ENCODE peak calls at places on chromosomes 3 and 15, in nine cellular contexts. N is fibroblast of lung, W is psoas muscle, V is uterus, L is heart left ventricle, I is lower lobe of right lung, C is GM23338, E is GM23248, O is H9. F is an unnamed sample. For H3K4me1, the result is how much of the 10 kb centered on the place peaks cover.

GRCh38 chr15:50134524-50135024 is 15.5 kb upstream of the ATP8B4 start:
- DNase-seq in O (no peak), E (peak), L (no peak), C (no peak), I (no peak), V (no peak), W (no peak), N (peak), F (no peak)

GRCh38 chr3:72629191-72629611 is 219.0 kb downstream of the SHQ1 start:
- DNase-seq in I (no peak), W (no peak), L (no peak), E (no peak), C (no peak), O (no peak), N (peak), V (no peak), F (no peak)

GRCh38 chr15:34644061-34644460 is 60.6 kb upstream of the GOLGA8B start:
- DNase-seq in O (no peak), N (peak), V (no peak), L (no peak), C (no peak), E (peak), W (no peak), I (no peak), F (no peak)

GRCh38 chr15:57146394-57147140 is 228.1 kb downstream of the TCF12 start:
- DNase-seq in N (peak), L (no peak), V (no peak), W (no peak), E (peak), I (no peak), O (no peak), C (peak), F (no peak)

GRCh38 chr3:175456496-175456895 is 597.4 kb downstream of the NAALADL2 start:
- DNase-seq in E (peak), W (no peak), C (no peak), V (no peak), I (no peak), O (no peak), L (no peak), N (peak), F (no peak)

GRCh38 chr3:102593754-102594602 is 159.2 kb downstream of the ZPLD1 start:
- DNase-seq in W (no peak), L (no peak), E (no peak), N (peak), C (no peak), O (no peak), V (no peak), I (no peak), F (no peak)

GRCh38 chr3:98726084-98726483 is 37.1 kb upstream of the ST3GAL6 start:
- DNase-seq in C (no peak), V (no peak), I (no peak), N (peak), L (no peak), W (no peak), E (no peak), O (no peak), F (no peak)

GRCh38 chr15:66944121-66944520 is 121.3 kb upstream of the SMAD3 start:
- DNase-seq in L (no peak), O (no peak), V (no peak), E (no peak), I (no peak), N (no peak), W (no peak), C (peak), F (no peak)

GRCh38 chr3:115989927-115990326 is 366.6 kb downstream of the GAP43 start:
- DNase-seq in I (no peak), W (no peak), N (peak), V (no peak), L (no peak), E (peak), C (no peak), O (no peak), F (no peak)

GRCh38 chr3:128782282-128783146 is 56.5 kb downstream of the RAB7A start:
- DNase-seq in I (no peak), C (no peak), L (no peak), O (no peak), V (no peak), W (no peak), N (no peak), E (no peak), F (no peak)

GRCh38 chr3:105401254-105401653 is 34.5 kb downstream of the ALCAM start:
- DNase-seq in I (no peak), V (no peak), L (no peak), E (no peak), O (no peak), N (no peak), W (no peak), C (no peak), F (no peak)

GRCh38 chr3:56119575-56120349 is 348.5 kb downstream of the ERC2 start:
- DNase-seq in W (peak), I (no peak), L (no peak), N (peak), V (no peak), O (no peak), C (no peak), E (peak), F (peak)

GRCh38 chr15:56524915-56525314 is 60.0 kb upstream of the MNS1 start:
- DNase-seq in L (no peak), O (no peak), I (no peak), N (peak), E (peak), V (no peak), W (no peak), C (no peak), F (no peak)

GRCh38 chr15:93028632-93029612 is 60.1 kb downstream of the RGMA start:
- DNase-seq in N (peak), W (peak), L (peak), V (peak), O (no peak), E (peak), C (no peak), I (peak), F (peak)

GRCh38 chr3:151864423-151865101 is 8.9 kb upstream of the SUCNR1 start:
- DNase-seq in O (no peak), I (no peak), V (no peak), W (no peak), E (peak), L (no peak), C (no peak), N (peak), F (no peak)

GRCh38 chr3:77939726-77940125 is 899.8 kb downstream of the ROBO2 start:
- DNase-seq in W (no peak), N (peak), V (no peak), O (no peak), C (no peak), E (no peak), I (no peak), L (no peak), F (no peak)

GRCh38 chr3:183293966-183294365 is 40.9 kb downstream of the B3GNT5 start:
- DNase-seq in I (no peak), E (peak), C (no peak), O (no peak), V (no peak), W (no peak), L (no peak), N (no peak), F (no peak)
- H3K4me1 ChIP-seq in I (under half), E (under half), C (under half), O (under half), V (under half), W (under half), L (under half), N (under half), F (under half)

DNA sequence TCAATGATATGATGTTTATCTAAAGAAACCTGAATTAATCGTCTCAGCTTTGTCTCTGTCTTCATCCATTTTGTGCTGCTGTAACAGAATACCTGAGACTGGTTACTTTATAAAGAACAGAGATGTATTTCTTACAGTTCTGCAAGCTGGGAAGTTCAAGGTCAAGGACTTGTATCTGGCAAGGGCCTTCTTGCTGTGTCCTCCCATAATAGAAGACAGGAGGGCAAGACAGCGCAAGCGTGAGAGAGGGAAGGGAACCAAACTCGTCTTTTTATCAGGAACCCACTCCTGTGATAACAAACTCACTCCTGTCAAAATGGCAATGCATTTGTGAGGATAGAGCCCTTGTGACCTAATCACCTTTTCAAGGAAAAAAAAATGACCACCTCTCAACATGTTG is 131.5 kb downstream of the GHSR start:
- DNase-seq in V (no peak), W (no peak), O (no peak), C (no peak), I (no peak), E (no peak), L (no peak), N (no peak), F (no peak)
- H3K4me1 ChIP-seq in V (half or more), W (half or more), O (under half), C (under half), I (half or more), E (under half), L (half or more), N (under half), F (under half)

GRCh38 chr3:88137836-88138235 is 11.9 kb upstream of the C3orf38 start:
- DNase-seq in L (no peak), O (no peak), W (no peak), N (peak), I (no peak), E (peak), C (no peak), V (no peak), F (no peak)

GRCh38 chr3:88131695-88132094 is 18.1 kb upstream of the C3orf38 start:
- DNase-seq in C (no peak), W (no peak), I (no peak), N (peak), L (no peak), E (no peak), V (no peak), O (no peak), F (no peak)

GRCh38 chr3:88133711-88134263 is 16.0 kb upstream of the C3orf38 start:
- DNase-seq in E (no peak), V (no peak), W (no peak), L (no peak), O (no peak), C (no peak), I (no peak), N (no peak), F (no peak)

DNA sequence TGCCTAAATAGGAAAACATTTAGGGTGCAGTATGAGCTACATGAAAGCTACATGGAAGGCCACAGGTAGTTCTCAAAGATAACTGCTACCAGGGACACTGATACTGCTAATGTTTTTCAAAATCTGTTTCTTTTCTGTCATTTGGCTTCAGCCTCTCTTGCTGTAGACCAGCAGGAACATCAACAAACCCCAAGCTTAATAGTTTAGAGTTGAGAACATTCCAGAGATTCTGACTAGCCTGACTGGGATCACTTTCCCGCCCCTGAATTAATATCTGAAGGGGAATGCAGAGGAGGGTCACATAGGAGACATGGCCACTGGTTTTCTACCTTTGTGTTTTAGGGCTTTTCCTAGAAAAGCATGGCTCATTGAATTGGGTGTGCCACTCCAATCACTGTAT is 16.9 kb upstream of the C3orf38 start:
- DNase-seq in N (peak), O (no peak), V (no peak), C (no peak), L (no peak), E (no peak), W (no peak), I (no peak), F (no peak)
- H3K4me1 ChIP-seq in N (under half), O (under half), V (under half), C (under half), L (under half), E (under half), W (under half), I (under half), F (under half)

GRCh38 chr15:69013726-69014406 is 629 bp upstream of the NOX5 start:
- DNase-seq in N (no peak), W (no peak), V (no peak), C (no peak), L (no peak), E (no peak), I (no peak), O (no peak), F (no peak)

GRCh38 chr15:69012761-69013364 is 1.6 kb upstream of the NOX5 start:
- DNase-seq in V (no peak), I (no peak), N (no peak), W (no peak), O (no peak), L (no peak), E (no peak), C (no peak), F (no peak)

GRCh38 chr15:69016021-69016595 is 1.6 kb downstream of the NOX5 start:
- DNase-seq in C (no peak), W (no peak), V (no peak), O (no peak), E (no peak), N (no peak), L (no peak), I (no peak), F (no peak)

GRCh38 chr15:69015591-69015990 is 1.1 kb downstream of the NOX5 start:
- DNase-seq in W (no peak), N (no peak), L (no peak), C (no peak), V (no peak), I (no peak), E (no peak), O (no peak), F (no peak)

GRCh38 chr15:69014454-69014853 is at the start of gene NOX5:
- DNase-seq in V (no peak), I (no peak), W (no peak), O (no peak), L (no peak), N (no peak), C (no peak), E (peak), F (no peak)
- H3K4me1 ChIP-seq in V (under half), I (under half), W (under half), O (under half), L (under half), N (under half), C (under half), E (under half), F (under half)

GRCh38 chr15:85960381-85960780 is 119.3 kb upstream of the AGBL1 start:
- DNase-seq in W (no peak), V (no peak), O (no peak), C (no peak), L (no peak), E (no peak), N (no peak), I (no peak), F (no peak)
- H3K4me1 ChIP-seq in W (under half), V (under half), O (under half), C (under half), L (under half), E (under half), N (under half), I (under half), F (under half)

GRCh38 chr3:18630295-18630694 is 205.2 kb upstream of the SATB1 start:
- DNase-seq in N (no peak), I (no peak), V (no peak), L (no peak), W (no peak), C (no peak), O (no peak), E (no peak), F (no peak)

GRCh38 chr3:18623220-18623619 is 198.1 kb upstream of the SATB1 start:
- DNase-seq in O (no peak), N (no peak), I (no peak), E (no peak), C (no peak), V (no peak), L (no peak), W (no peak), F (no peak)

DNA sequence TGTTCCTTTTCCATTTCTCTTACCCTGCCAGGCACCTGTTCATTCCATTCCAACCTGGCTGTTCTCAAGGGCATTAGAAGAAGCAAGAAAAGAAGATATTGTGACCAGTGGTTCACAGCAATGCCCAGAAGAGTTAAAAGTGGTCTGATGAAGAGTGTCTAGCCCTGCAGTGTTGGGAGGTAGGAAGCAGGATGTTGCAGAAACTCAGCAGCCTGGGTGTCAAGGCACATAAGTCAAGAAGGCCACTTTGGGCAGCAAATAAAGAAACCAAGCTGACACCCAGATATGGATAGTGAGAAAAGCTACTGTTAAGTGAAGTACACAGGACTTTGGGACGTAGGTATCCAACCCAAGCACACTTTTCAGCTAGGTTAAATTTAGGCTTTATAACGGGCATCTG is 199.9 kb upstream of the SATB1 start:
- DNase-seq in L (no peak), W (no peak), C (no peak), I (no peak), N (no peak), O (no peak), V (no peak), E (no peak), F (no peak)
- H3K4me1 ChIP-seq in L (under half), W (under half), C (under half), I (under half), N (under half), O (under half), V (under half), E (under half), F (under half)

GRCh38 chr3:172099495-172099808 is 60.1 kb downstream of the FNDC3B start:
- DNase-seq in V (no peak), O (no peak), W (no peak), L (no peak), C (no peak), E (no peak), N (no peak), I (no peak), F (no peak)
- H3K4me1 ChIP-seq in V (under half), O (under half), W (half or more), L (half or more), C (half or more), E (half or more), N (under half), I (half or more), F (under half)

DNA sequence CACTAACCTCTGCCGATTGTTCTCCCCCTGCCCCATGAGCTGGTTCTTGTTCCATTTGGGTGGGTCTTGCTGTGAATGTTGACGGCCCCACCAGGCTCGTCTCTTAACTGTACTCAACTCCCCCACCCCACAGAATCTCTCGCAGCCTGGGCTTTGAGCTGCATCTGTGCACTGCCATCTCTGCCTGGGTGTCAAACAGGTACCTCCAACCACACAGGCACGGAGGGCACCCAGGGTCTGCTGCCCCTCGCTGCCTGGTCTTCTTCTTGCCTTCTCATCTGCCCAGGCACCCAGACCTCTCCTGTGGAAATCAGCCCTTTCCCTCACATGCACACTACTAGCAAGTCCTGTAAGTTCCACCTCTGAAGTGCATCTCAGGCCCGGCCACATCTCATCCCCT is 10.1 kb downstream of the TLR9 start:
- DNase-seq in W (no peak), C (no peak), E (no peak), L (no peak), V (no peak), I (no peak), O (peak), N (no peak), F (peak)
- H3K4me1 ChIP-seq in W (under half), C (under half), E (under half), L (under half), V (under half), I (half or more), O (under half), N (under half), F (under half)

GRCh38 chr3:45604999-45605398 is 10.4 kb downstream of the LIMD1 start:
- DNase-seq in E (no peak), L (no peak), O (no peak), N (no peak), W (no peak), V (no peak), C (no peak), I (no peak), F (no peak)
- H3K4me1 ChIP-seq in E (under half), L (half or more), O (under half), N (under half), W (half or more), V (under half), C (under half), I (half or more), F (under half)

F was measured in right cardiac atrium.